ENCODE peak calls at places on chromosomes 7 and 10, in six cellular contexts. F, P, U, E, N and D are unnamed samples. For H3K9me3, the result is how much of the 10 kb centered on the place peaks cover.

GRCh38 chr7:46191776-46192175 is 270.7 kb upstream of the IGFBP3 start:
- DNase-seq in E (no peak), F (no peak), N (no peak), U (no peak), P (no peak), D (no peak)

GRCh38 chr7:92808006-92808405 is 28.4 kb downstream of the CDK6 start:
- DNase-seq in F (no peak), U (no peak), E (no peak), N (no peak), P (no peak), D (no peak)

GRCh38 chr10:3056280-3057037 is 10.9 kb upstream of the PFKP start:
- DNase-seq in F (no peak), N (no peak), P (no peak), E (no peak), U (no peak), D (no peak)

GRCh38 chr7:30470163-30470770 is 8.3 kb downstream of the NOD1 start:
- DNase-seq in F (no peak), E (no peak), N (no peak), P (no peak), U (peak), D (no peak)

GRCh38 chr7:116062666-116063065 is 32.1 kb upstream of the TFEC start:
- DNase-seq in P (no peak), F (no peak), N (no peak), E (no peak), U (no peak), D (no peak)

GRCh38 chr10:65952086-65952485 is 973.8 kb upstream of the LRRTM3 start:
- DNase-seq in F (no peak), N (no peak), E (no peak), U (no peak), P (no peak), D (no peak)

GRCh38 chr10:99858849-99859248 is 76.4 kb downstream of the ABCC2 start:
- DNase-seq in U (no peak), F (no peak), N (no peak), P (no peak), E (no peak), D (no peak)

GRCh38 chr10:31749293-31749692 is 179.3 kb downstream of the ARHGAP12 start:
- DNase-seq in P (no peak), E (no peak), F (no peak), U (no peak), N (no peak), D (no peak)

GRCh38 chr10:91665842-91666241 is 33.0 kb upstream of the PPP1R3C start:
- DNase-seq in N (no peak), F (no peak), E (no peak), U (no peak), P (no peak), D (no peak)

GRCh38 chr10:12500406-12501303 is 151.3 kb downstream of the CAMK1D start:
- DNase-seq in N (no peak), U (no peak), E (peak), P (no peak), F (no peak), D (no peak)

GRCh38 chr10:86709786-86710185 is 41.5 kb downstream of the LDB3 start:
- DNase-seq in E (no peak), N (no peak), F (no peak), P (no peak), U (no peak), D (no peak)

GRCh38 chr7:96526492-96526891 is 183.2 kb downstream of the SEM1 start:
- DNase-seq in F (no peak), P (no peak), N (no peak), E (no peak), U (no peak), D (no peak)

GRCh38 chr7:92523110-92523509 is 5.2 kb downstream of the PEX1 start:
- DNase-seq in P (no peak), U (no peak), N (no peak), F (no peak), E (no peak), D (no peak)

GRCh38 chr10:119364941-119365340 is 157.6 kb downstream of the GRK5 start:
- DNase-seq in N (no peak), F (no peak), U (no peak), P (no peak), E (no peak), D (no peak)

GRCh38 chr7:102214477-102215072 is 72.1 kb upstream of the SH2B2 start:
- DNase-seq in E (no peak), F (no peak), U (no peak), N (no peak), P (no peak), D (no peak)

GRCh38 chr7:102220229-102220850 is 66.3 kb upstream of the SH2B2 start:
- DNase-seq in U (no peak), E (no peak), N (no peak), P (no peak), F (no peak), D (no peak)

GRCh38 chr7:102215281-102215680 is 71.4 kb upstream of the SH2B2 start:
- DNase-seq in E (no peak), F (no peak), P (no peak), N (no peak), U (no peak), D (no peak)

GRCh38 chr7:102215706-102216105 is 71.0 kb upstream of the SH2B2 start:
- DNase-seq in F (no peak), E (no peak), P (no peak), U (no peak), N (no peak), D (no peak)

GRCh38 chr7:102216573-102217314 is 69.9 kb upstream of the SH2B2 start:
- DNase-seq in N (no peak), E (no peak), U (no peak), P (no peak), F (no peak), D (no peak)
- H3K27ac ChIP-seq in N (no peak), E (no peak), U (no peak), P (no peak), F (no peak), D (no peak)

GRCh38 chr7:157797361-157797760 is 460.6 kb downstream of the DNAJB6 start:
- DNase-seq in E (no peak), F (peak), N (no peak), U (no peak), P (no peak), D (no peak)
- H3K9me3 ChIP-seq in E (under half), F (under half), N (under half), U (under half), P (under half), D (under half)

GRCh38 chr10:71771821-71772617 is 1.3 kb downstream of the VSIR start:
- DNase-seq in E (no peak), P (peak), F (peak), N (no peak), U (peak), D (peak)
- H3K27ac ChIP-seq in E (peak), P (peak), F (peak), N (peak), U (peak), D (peak)

DNA sequence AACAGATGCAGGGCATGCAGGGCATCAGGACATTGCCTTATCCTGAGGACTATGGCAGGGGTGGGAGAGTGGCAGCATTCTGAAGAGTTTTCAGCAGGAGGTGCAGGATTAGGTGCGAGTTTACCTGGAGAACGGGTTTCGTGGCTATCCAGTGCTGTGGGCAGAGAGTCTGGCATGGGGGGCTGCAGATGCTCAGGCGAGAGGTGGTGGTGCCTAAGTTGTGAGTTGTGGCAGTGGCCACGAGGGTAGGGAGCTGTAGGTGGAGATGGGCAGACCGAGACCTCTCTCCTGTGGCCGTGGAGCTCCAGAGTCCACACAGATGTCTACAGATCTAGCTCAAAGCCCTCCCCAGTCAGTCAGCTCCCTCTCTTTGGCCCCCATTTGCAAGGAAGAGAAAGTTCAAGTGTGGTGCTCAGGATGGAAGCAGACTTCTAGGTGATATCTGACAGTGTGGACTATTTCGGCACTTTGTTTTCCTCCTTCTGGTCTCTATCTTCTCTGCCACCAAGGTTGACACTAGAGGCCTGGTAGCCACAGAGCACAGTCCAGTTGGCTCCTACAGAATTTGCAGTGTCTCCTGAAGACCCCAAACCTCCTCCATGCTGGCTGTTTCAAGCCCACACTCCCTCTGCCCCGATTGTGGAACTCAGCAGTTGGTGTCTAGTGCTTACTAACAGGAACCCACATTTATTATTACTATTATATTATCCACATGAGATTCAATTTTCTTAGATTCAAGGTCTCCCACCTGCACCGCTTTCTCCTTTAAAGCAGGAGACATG is 955.7 kb upstream of the ZNF722 start:
- DNase-seq in U (no peak), F (no peak), E (no peak), P (no peak), N (no peak), D (no peak)
- H3K9me3 ChIP-seq in U (under half), F (under half), E (under half), P (under half), N (under half), D (under half)

GRCh38 chr7:155809332-155809946 is 2.8 kb downstream of the SHH start:
- DNase-seq in F (peak), E (no peak), U (no peak), N (no peak), P (no peak), D (no peak)

GRCh38 chr7:155809947-155810606 is 2.2 kb downstream of the SHH start:
- DNase-seq in P (no peak), U (no peak), N (no peak), F (peak), E (no peak), D (no peak)

GRCh38 chr7:155807013-155807804 is 5.1 kb downstream of the SHH start:
- DNase-seq in F (no peak), N (no peak), U (no peak), P (no peak), E (no peak), D (no peak)

GRCh38 chr7:155807805-155808550 is 4.3 kb downstream of the SHH start:
- DNase-seq in U (no peak), P (no peak), F (no peak), E (no peak), N (no peak), D (no peak)

GRCh38 chr7:155808551-155809331 is 3.5 kb downstream of the SHH start:
- DNase-seq in U (peak), E (no peak), P (no peak), F (peak), N (no peak), D (no peak)
- H3K27ac ChIP-seq in U (peak), E (no peak), P (no peak), F (peak), N (no peak), D (no peak)

GRCh38 chr7:35819954-35820703 is 19.3 kb downstream of the SEPTIN7 start:
- DNase-seq in F (no peak), P (no peak), N (no peak), U (no peak), E (no peak), D (no peak)
- H3K9me3 ChIP-seq in F (under half), P (under half), N (under half), U (under half), E (under half), D (under half)

GRCh38 chr10:78362406-78363022 is 328.9 kb downstream of the RPS24 start:
- DNase-seq in E (no peak), N (no peak), P (peak), F (peak), U (no peak), D (peak)
- H3K27ac ChIP-seq in E (no peak), N (no peak), P (no peak), F (no peak), U (peak), D (no peak)